ENCODE peak calls at places on chromosomes 16 and 17, in ten cellular contexts. N, S, Y, Z, G, R, L, D, J and Q are unnamed samples.

GRCh38 chr17:17503566-17504130 is 7.5 kb upstream of the RASD1 start:
- DNase-seq in N (no peak), S (no peak), Y (no peak), Z (no peak), G (no peak), R (peak), L (no peak), D (no peak), J (peak), Q (no peak)

GRCh38 chr16:12551946-12552345 is 251.7 kb downstream of the CPPED1 start:
- DNase-seq in N (no peak), S (no peak), Y (no peak), Z (no peak), G (no peak), R (no peak), L (no peak), D (no peak), J (no peak), Q (no peak)

GRCh38 chr17:41332239-41332638 is 16.7 kb upstream of the KRTAP17-1 start:
- DNase-seq in N (no peak), S (no peak), Y (no peak), Z (no peak), G (no peak), R (no peak), L (no peak), D (no peak), J (no peak), Q (no peak)

GRCh38 chr16:87420401-87421368 is 28.5 kb downstream of the MAP1LC3B start:
- DNase-seq in N (no peak), S (no peak), Y (no peak), Z (no peak), G (no peak), R (no peak), L (peak), D (no peak), J (no peak), Q (no peak)

GRCh38 chr17:47866941-47867340 is 16.0 kb upstream of the SP6 start:
- DNase-seq in N (no peak), S (no peak), Y (no peak), Z (no peak), G (no peak), R (no peak), L (no peak), D (no peak), J (no peak), Q (no peak)

GRCh38 chr17:72404872-72405271 is 284.1 kb downstream of the SOX9 start:
- DNase-seq in N (no peak), S (no peak), Y (no peak), Z (no peak), G (no peak), R (no peak), L (no peak), D (no peak), J (no peak), Q (no peak)

GRCh38 chr17:4635823-4636375 is 5.6 kb downstream of the ALOX15 start:
- DNase-seq in N (peak), S (no peak), Y (no peak), Z (no peak), G (no peak), R (no peak), L (no peak), D (no peak), J (peak), Q (no peak)

GRCh38 chr17:63189930-63190329 is 223.9 kb downstream of the TANC2 start:
- DNase-seq in N (no peak), S (no peak), Y (no peak), Z (no peak), G (no peak), R (no peak), L (no peak), D (no peak), J (no peak), Q (no peak)

GRCh38 chr16:30104492-30104891 is 8.5 kb upstream of the YPEL3 start:
- DNase-seq in N (no peak), S (no peak), Y (no peak), Z (no peak), G (no peak), R (no peak), L (no peak), D (no peak), J (no peak), Q (no peak)

GRCh38 chr17:17824119-17824779 is 12.5 kb downstream of the SREBF1 start:
- DNase-seq in N (no peak), S (no peak), Y (no peak), Z (no peak), G (no peak), R (no peak), L (no peak), D (no peak), J (no peak), Q (no peak)

GRCh38 chr16:49585143-49585542 is 211.5 kb downstream of the C16orf78 start:
- DNase-seq in N (no peak), S (no peak), Y (no peak), Z (no peak), G (no peak), R (no peak), L (peak), D (no peak), J (no peak), Q (no peak)

GRCh38 chr17:74860229-74860998 is 729 bp upstream of the GRIN2C start:
- DNase-seq in N (no peak), S (no peak), Y (no peak), Z (no peak), G (no peak), R (no peak), L (no peak), D (no peak), J (no peak), Q (no peak)

GRCh38 chr16:3256146-3256875 is at the start of gene MEFV:
- DNase-seq in N (no peak), S (no peak), Y (no peak), Z (no peak), G (no peak), R (no peak), L (no peak), D (no peak), J (no peak), Q (no peak)